ENCODE peak calls at places on chromosomes 2 and 18, in seven cellular contexts. O is transverse colon; D is CD8-positive, alpha-beta memory T cell; A is kidney; C is CD4-positive, alpha-beta T cell; Q is aorta; X is heart right ventricle. R is an unnamed sample.

GRCh38 chr2:636151-636621 is 41.0 kb downstream of the TMEM18 start:
- DNase-seq in D (no peak), Q (no peak), O (no peak), X (no peak), A (no peak), C (no peak), R (no peak)

GRCh38 chr2:202337133-202337532 is 39.0 kb upstream of the BMPR2 start:
- DNase-seq in D (no peak), X (no peak), O (no peak), C (no peak), A (no peak), Q (no peak), R (no peak)

GRCh38 chr2:8803658-8804379 is 33.6 kb downstream of the KIDINS220 start:
- DNase-seq in O (peak), A (no peak), D (no peak), C (no peak), X (no peak), Q (no peak), R (no peak)

GRCh38 chr2:12717191-12717987 is 653 bp downstream of the TRIB2 start:
- DNase-seq in O (peak), A (peak), X (peak), Q (peak), C (peak), D (peak), R (no peak)

GRCh38 chr18:42363446-42363845 is 408.4 kb downstream of the PIK3C3 start:
- DNase-seq in D (no peak), A (no peak), X (no peak), C (no peak), Q (no peak), O (no peak), R (no peak)

GRCh38 chr2:119704670-119705120 is 25.7 kb downstream of the TMEM177 start:
- DNase-seq in A (no peak), O (no peak), D (no peak), X (no peak), C (no peak), Q (no peak), R (no peak)

GRCh38 chr2:68319397-68320117 is at the start of gene CNRIP1:
- DNase-seq in D (no peak), A (peak), C (no peak), X (peak), O (peak), Q (peak), R (peak)

GRCh38 chr2:201961401-201961800 is 72.3 kb upstream of the FZD7 start:
- DNase-seq in A (no peak), X (no peak), C (no peak), Q (no peak), O (no peak), D (no peak), R (no peak)

GRCh38 chr18:9215221-9215933 is 78.8 kb downstream of the ANKRD12 start:
- DNase-seq in C (no peak), X (no peak), Q (no peak), D (no peak), A (no peak), O (no peak), R (no peak)

GRCh38 chr18:34598136-34598635 is 111.9 kb upstream of the DTNA start:
- DNase-seq in C (no peak), D (no peak), O (no peak), A (no peak), Q (no peak), X (no peak), R (no peak)

GRCh38 chr2:170375192-170375591 is 197.2 kb downstream of the MYO3B start:
- DNase-seq in D (no peak), C (no peak), A (no peak), O (no peak), Q (no peak), X (no peak), R (no peak)

GRCh38 chr18:37665346-37665745 is 99.7 kb upstream of the CELF4 start:
- DNase-seq in O (no peak), C (no peak), D (no peak), Q (no peak), A (no peak), X (no peak), R (no peak)

GRCh38 chr18:45702871-45703270 is 21.1 kb upstream of the SLC14A1 start:
- DNase-seq in O (no peak), C (no peak), Q (no peak), D (no peak), A (no peak), X (no peak), R (no peak)

GRCh38 chr2:65064728-65065552 is 8.7 kb downstream of the CEP68 start:
- DNase-seq in X (peak), O (peak), A (no peak), Q (peak), D (peak), C (peak), R (peak)

GRCh38 chr2:231939022-231939421 is 12.8 kb upstream of the NPPC start:
- DNase-seq in A (no peak), X (no peak), C (no peak), Q (no peak), D (no peak), O (no peak), R (no peak)

GRCh38 chr2:100682536-100682935 is 119.7 kb downstream of the PDCL3 start:
- DNase-seq in X (no peak), Q (no peak), A (no peak), O (no peak), C (no peak), D (no peak), R (no peak)

GRCh38 chr2:45505138-45505537 is 105.9 kb downstream of the SRBD1 start:
- DNase-seq in X (no peak), O (no peak), A (no peak), D (no peak), Q (no peak), C (no peak), R (no peak)

GRCh38 chr2:98727369-98727749 is 3.6 kb downstream of the MGAT4A start:
- DNase-seq in A (no peak), C (no peak), O (no peak), Q (no peak), D (no peak), X (peak), R (peak)

GRCh38 chr2:204900910-204901309 is 355.6 kb downstream of the PARD3B start:
- DNase-seq in D (no peak), X (no peak), O (no peak), A (peak), Q (no peak), C (no peak), R (no peak)

DNA sequence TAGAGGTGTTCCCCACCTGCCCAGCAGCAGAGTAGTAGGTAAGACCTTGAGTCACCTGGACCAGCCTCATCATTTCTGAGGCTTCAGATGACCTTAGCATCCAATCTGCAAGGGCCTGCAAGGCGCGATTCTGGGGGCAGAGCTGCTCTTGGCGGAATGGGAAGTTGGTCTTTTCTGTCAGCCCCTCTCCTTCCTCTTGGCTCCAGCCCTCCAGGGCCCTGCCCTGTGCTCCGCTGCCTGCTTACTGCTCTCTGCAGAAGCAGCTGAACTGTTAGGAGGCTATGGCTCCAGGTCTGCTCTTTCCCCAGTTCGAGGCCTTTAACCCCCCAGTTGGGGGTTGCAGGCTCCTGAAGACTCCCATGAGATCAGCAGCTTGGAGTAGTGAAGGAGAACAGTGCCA is 96.1 kb upstream of the MCFD2 start:
- DNase-seq in X (no peak), C (no peak), D (no peak), O (no peak), Q (no peak), A (no peak), R (no peak)
- H3K27ac ChIP-seq in X (no peak), C (peak), D (no peak), O (peak), Q (no peak), A (no peak), R (peak)

DNA sequence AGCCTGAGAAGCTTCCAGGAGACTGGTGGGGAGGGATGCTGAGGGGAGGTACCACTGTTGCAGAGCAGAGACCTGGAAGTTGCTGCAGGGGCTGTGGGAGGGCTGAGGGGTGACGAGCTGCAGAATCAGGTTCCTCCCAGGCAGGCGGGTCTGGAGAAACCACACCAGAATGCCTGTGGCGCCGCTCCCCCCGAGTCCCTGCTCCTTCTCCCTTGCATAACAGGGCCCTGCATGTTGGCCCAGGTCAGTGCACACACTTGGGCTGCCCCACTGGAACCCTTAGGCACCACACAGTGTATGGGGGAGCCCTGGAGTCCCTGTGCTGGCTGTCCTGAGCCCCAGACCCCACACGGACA is 60.4 kb downstream of the ARL4C start:
- DNase-seq in D (no peak), Q (no peak), C (no peak), X (no peak), A (no peak), O (no peak), R (no peak)
- H3K27ac ChIP-seq in D (no peak), Q (no peak), C (no peak), X (no peak), A (no peak), O (no peak), R (no peak)

GRCh38 chr2:20613342-20613916 is 37.5 kb downstream of the HS1BP3 start:
- DNase-seq in X (peak), A (peak), C (no peak), O (no peak), D (no peak), Q (peak), R (no peak)
- H3K27ac ChIP-seq in X (peak), A (peak), C (no peak), O (peak), D (no peak), Q (no peak), R (no peak)

GRCh38 chr2:24354899-24355298 is 5.4 kb downstream of the ITSN2 start:
- DNase-seq in O (no peak), D (no peak), Q (no peak), C (no peak), X (no peak), A (no peak), R (no peak)
- H3K27ac ChIP-seq in O (no peak), D (no peak), Q (no peak), C (no peak), X (no peak), A (no peak), R (no peak)

DNA sequence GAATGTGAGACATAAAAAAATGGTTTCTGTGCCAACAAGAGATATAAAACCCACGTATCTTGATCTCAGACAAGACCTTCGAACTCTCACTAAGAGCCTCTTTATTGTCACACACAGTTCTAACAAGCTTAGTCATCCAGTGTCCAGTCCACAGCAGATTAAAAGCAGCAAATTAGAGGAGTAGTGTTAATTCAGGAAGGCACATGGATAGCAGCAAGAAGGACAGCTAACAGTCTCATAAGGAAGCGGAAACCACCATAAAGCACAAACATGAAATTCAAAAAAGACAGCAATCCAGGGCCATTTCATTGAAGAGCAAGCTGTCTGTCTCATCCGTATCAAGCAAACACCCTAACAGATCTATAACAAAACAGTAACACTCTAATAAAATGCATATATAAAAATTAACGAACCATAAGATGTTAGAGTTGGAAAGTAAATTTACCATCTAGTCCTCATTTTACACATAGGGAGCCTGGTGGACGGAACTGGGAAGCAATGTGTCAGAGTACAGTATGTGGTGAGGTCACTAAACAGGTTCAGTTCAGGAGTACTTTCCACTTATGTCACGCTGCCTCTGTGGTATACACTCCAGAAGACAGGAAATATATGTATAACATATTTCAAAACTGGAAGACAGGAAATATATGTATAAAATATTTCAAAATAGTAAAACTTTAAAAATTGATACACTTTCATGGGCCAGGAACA is 18.3 kb downstream of the AAK1 start:
- DNase-seq in O (no peak), D (no peak), Q (no peak), X (no peak), C (no peak), A (no peak), R (no peak)
- H3K27ac ChIP-seq in O (peak), D (no peak), Q (no peak), X (no peak), C (no peak), A (no peak), R (no peak)

GRCh38 chr2:225272173-225272572 is 127.3 kb upstream of the NYAP2 start:
- DNase-seq in A (no peak), X (no peak), C (no peak), Q (no peak), D (no peak), O (no peak), R (no peak)

GRCh38 chr2:225274751-225275150 is 124.8 kb upstream of the NYAP2 start:
- DNase-seq in A (no peak), X (no peak), Q (no peak), C (no peak), O (no peak), D (no peak), R (no peak)

GRCh38 chr2:225270861-225271260 is 128.6 kb upstream of the NYAP2 start:
- DNase-seq in X (no peak), O (no peak), Q (no peak), A (no peak), D (no peak), C (no peak), R (no peak)

GRCh38 chr2:225275443-225275842 is 124.1 kb upstream of the NYAP2 start:
- DNase-seq in D (no peak), X (no peak), Q (no peak), O (no peak), C (no peak), A (no peak), R (no peak)

DNA sequence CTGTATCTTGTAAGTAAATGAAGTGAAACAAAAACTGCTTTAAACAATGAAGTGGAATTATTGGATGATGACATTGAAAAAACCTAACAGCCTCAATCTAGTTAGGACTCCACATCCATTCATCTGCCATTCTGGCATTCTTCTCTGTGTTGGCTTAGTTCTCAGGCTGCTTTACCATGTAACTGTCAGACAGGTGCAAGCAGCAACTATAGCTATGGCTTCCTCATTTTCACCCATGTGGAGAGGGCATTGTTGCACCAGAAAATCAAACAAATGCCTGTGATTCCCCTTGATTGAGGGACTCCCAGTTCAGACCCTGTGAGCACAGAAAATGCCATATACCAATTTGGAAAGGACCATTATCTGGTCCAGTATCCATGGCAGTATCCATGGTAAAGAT is 129.5 kb upstream of the NYAP2 start:
- DNase-seq in Q (no peak), X (no peak), A (no peak), C (no peak), O (no peak), D (no peak), R (no peak)
- H3K27ac ChIP-seq in Q (no peak), X (no peak), A (no peak), C (no peak), O (no peak), D (no peak), R (no peak)

R was measured in caudate nucleus.